ENCODE peak calls at places on chromosomes 5 and 9, in six cellular contexts. H is PC-9, I is astrocyte, W is H1, U is ovary, G is heart left ventricle. F is an unnamed sample.

GRCh38 chr9:134503301-134504105 is 138.1 kb upstream of the COL5A1 start:
- DNase-seq in H (no peak), I (no peak), W (no peak), U (no peak), G (peak; percentile 23), F (no peak)

GRCh38 chr5:108749130-108749861 is 1.6 kb downstream of the FER start:
- DNase-seq in H (no peak), I (peak; percentile 3), W (no peak), U (no peak), G (no peak), F (no peak)

GRCh38 chr9:37407468-37407867 is 15.0 kb upstream of the GRHPR start:
- DNase-seq in H (no peak), I (no peak), W (no peak), U (no peak), G (no peak), F (no peak)

GRCh38 chr5:79990598-79991507 is at the start of gene MTX3:
- DNase-seq in H (peak; percentile 77), I (peak; percentile 67), W (peak; percentile 73), U (peak; percentile 82), G (peak; percentile 88), F (peak; percentile 89)

GRCh38 chr9:37036237-37037136 is 2.4 kb upstream of the PAX5 start:
- DNase-seq in H (peak; percentile 27), I (no peak), W (no peak), U (peak; percentile 20), G (peak; percentile 41), F (peak; percentile 58)

GRCh38 chr9:121333950-121334773 is 35.9 kb downstream of the STOM start:
- DNase-seq in H (no peak), I (no peak), W (no peak), U (no peak), G (peak; percentile 59), F (no peak)

GRCh38 chr9:89533396-89534187 is 35.7 kb upstream of the SEMA4D start:
- DNase-seq in H (no peak), I (no peak), W (no peak), U (no peak), G (no peak), F (no peak)

GRCh38 chr9:16571127-16571848 is 299.2 kb downstream of the BNC2 start:
- DNase-seq in H (no peak), I (no peak), W (no peak), U (no peak), G (no peak), F (no peak)

GRCh38 chr9:27538668-27539067 is 9.1 kb upstream of the MOB3B start:
- DNase-seq in H (no peak), I (no peak), W (no peak), U (no peak), G (no peak), F (no peak)

GRCh38 chr9:118596374-118597015 is 772.7 kb downstream of the BRINP1 start:
- DNase-seq in H (no peak), I (peak; percentile 52), W (no peak), U (no peak), G (no peak), F (no peak)

GRCh38 chr9:136903041-136903554 is 16.8 kb downstream of the TRAF2 start:
- DNase-seq in H (no peak), I (no peak), W (no peak), U (no peak), G (peak; percentile 74), F (no peak)

GRCh38 chr5:139226131-139226530 is 28.0 kb upstream of the SIL1 start:
- DNase-seq in H (no peak), I (no peak), W (no peak), U (no peak), G (no peak), F (no peak)

GRCh38 chr9:20805766-20806165 is 121.7 kb downstream of the FOCAD start:
- DNase-seq in H (no peak), I (no peak), W (no peak), U (no peak), G (no peak), F (no peak)

GRCh38 chr9:122754825-122755224 is 12.7 kb downstream of the OR1L6 start:
- DNase-seq in H (no peak), I (no peak), W (no peak), U (no peak), G (no peak), F (no peak)

GRCh38 chr5:173941758-173942401 is 47.1 kb upstream of the C5orf47 start:
- DNase-seq in H (no peak), I (no peak), W (peak; percentile 33), U (no peak), G (no peak), F (no peak)

GRCh38 chr9:134210908-134211810 is 46.8 kb upstream of the RNU6ATAC start:
- DNase-seq in H (no peak), I (no peak), W (no peak), U (peak; percentile 61), G (peak; percentile 50), F (peak; percentile 37)

GRCh38 chr9:76414656-76415055 is 20.4 kb upstream of the RFK start:
- DNase-seq in H (no peak), I (peak; percentile 93), W (no peak), U (no peak), G (no peak), F (peak; percentile 75)

GRCh38 chr5:81754621-81755020 is 3.7 kb upstream of the SSBP2 start:
- DNase-seq in H (no peak), I (no peak), W (no peak), U (no peak), G (no peak), F (no peak)

GRCh38 chr5:81631124-81631523 is 119.8 kb downstream of the SSBP2 start:
- DNase-seq in H (no peak), I (no peak), W (no peak), U (no peak), G (no peak), F (no peak)

GRCh38 chr9:92440751-92441046 is 16.4 kb upstream of the OMD start:
- DNase-seq in H (no peak), I (no peak), W (no peak), U (no peak), G (no peak), F (no peak)

GRCh38 chr9:12818431-12819000 is 43.7 kb downstream of the LURAP1L start:
- DNase-seq in H (no peak), I (peak; percentile 77), W (no peak), U (no peak), G (no peak), F (peak; percentile 73)

GRCh38 chr5:93557205-93557604 is 23.8 kb downstream of the NR2F1-AS1 start:
- DNase-seq in H (no peak), I (no peak), W (no peak), U (no peak), G (no peak), F (no peak)

GRCh38 chr5:43016217-43016779 is 23.8 kb downstream of the ANXA2R start:
- DNase-seq in H (no peak), I (peak; percentile 36), W (no peak), U (no peak), G (no peak), F (no peak)

GRCh38 chr5:1380011-1380817 is 35.3 kb upstream of the CLPTM1L start:
- DNase-seq in H (no peak), I (no peak), W (no peak), U (no peak), G (no peak), F (peak; percentile 65)

GRCh38 chr9:38228331-38229122 is 159.5 kb upstream of the SHB start:
- DNase-seq in H (no peak), I (no peak), W (no peak), U (no peak), G (no peak), F (no peak)

GRCh38 chr5:14110680-14111079 is 32.5 kb upstream of the TRIO start:
- DNase-seq in H (peak; percentile 35), I (peak; percentile 94), W (no peak), U (no peak), G (no peak), F (peak; percentile 86)

GRCh38 chr5:1865948-1866347 is 16.8 kb downstream of the IRX4 start:
- DNase-seq in H (no peak), I (no peak), W (no peak), U (no peak), G (no peak), F (no peak)

GRCh38 chr9:28668158-28668557 is 1094.9 kb upstream of the C9orf72 start:
- DNase-seq in H (no peak), I (no peak), W (no peak), U (no peak), G (no peak), F (no peak)

DNA sequence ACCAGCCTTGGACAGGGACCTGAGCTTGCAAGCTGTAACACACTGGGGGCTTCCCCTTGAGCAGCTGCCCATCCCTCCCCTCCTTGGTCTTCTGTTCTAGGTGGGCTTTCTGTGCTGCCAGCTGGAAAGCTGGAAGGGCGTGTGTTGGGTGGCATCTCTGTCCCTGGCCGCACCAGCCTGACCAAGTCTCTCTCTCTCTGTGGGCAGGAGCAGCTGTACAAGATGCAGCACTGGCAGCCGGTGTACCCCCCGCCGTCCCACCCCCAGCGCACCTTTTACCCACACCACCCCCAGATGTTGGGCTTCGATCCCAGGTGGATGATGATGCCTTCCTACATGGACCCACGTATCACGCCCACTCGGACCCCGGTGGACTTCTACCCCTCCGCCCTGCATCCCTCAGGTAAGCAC is 32.1 kb upstream of the POMT1 start:
- DNase-seq in H (no peak), I (no peak), W (no peak), U (no peak), G (no peak), F (no peak)
- H3K36me3 ChIP-seq in H (peaks cover 34% of the 10 kb centered on the region), I (peaks cover 53% of the 10 kb centered on the region), W (peaks cover 80% of the 10 kb centered on the region), U (no peaks in the 10 kb centered on the region), G (peaks cover 98% of the 10 kb centered on the region), F (peaks cover 84% of the 10 kb centered on the region)

GRCh38 chr5:179212870-179213269 is 132.4 kb downstream of the ADAMTS2 start:
- DNase-seq in H (no peak), I (no peak), W (no peak), U (no peak), G (no peak), F (peak; percentile 65)
- TF ChIP-seq CTCF in H (no peak), I (no peak), W (no peak), U (no peak), G (no peak), F (no peak)

DNA sequence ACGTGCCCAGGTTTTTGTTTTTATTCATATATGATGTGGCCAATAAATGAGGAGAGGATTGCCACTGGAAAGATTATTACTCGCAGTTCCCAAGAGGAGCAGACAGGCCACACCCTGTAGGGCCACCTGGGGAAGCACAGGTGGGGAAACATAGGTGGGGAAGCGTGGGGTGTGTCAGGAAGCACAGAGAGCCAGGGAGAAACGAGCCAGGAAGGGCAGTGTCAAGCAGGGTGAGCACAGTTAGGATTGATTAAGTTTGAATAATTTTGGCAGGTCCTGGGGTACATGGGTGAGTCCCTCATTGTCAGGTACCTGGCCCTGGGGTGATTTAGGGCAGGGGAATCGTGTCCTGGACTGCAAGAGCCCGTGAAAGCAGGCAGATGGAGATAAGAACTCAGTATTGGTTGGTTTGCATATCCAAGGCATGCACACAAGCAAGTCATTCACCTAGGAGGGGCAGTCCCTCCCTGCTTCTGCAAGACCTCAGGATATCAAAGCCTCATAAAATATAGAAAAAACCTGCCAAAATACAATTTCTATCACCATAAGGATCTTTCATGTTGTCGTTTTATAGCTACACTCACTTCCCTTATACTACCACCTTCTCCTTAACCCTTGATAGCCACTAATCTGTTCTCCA is 22.4 kb downstream of the MVB12B start:
- DNase-seq in H (no peak), I (no peak), W (no peak), U (no peak), G (no peak), F (no peak)
- H3K27ac ChIP-seq in H (no peak overlapping the region), I (no peak overlapping the region), W (no peak overlapping the region), U (no peak overlapping the region), G (no peak overlapping the region), F (no peak overlapping the region)

DNA sequence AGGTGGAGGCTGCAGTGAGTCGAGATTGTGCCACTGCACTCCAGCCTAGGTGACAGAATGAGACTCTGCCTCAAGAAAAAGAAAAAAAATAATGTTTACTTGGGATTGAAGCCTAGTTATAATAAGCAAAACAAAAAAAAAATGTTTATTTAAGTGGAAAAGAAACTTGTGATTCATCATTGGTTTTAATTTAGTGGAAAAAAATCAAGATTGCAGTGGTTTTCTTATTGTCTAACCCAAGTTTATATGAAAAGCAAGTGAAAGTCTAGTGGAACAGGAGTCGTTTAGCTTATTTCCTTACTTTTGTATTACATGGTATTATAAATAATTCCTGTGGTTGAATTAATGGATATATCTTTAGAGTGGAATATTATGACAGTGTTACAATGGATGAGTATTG is 8.4 kb downstream of the CNOT8 start:
- DNase-seq in H (no peak), I (no peak), W (no peak), U (no peak), G (no peak), F (no peak)
- H3K36me3 ChIP-seq in H (peaks cover 55% of the 10 kb centered on the region), I (peaks cover 25% of the 10 kb centered on the region), W (peaks cover 25% of the 10 kb centered on the region), U (no peaks in the 10 kb centered on the region), G (peaks cover 79% of the 10 kb centered on the region), F (peaks cover 20% of the 10 kb centered on the region)